ENCODE peak calls at places on chromosomes 3 and 15, in eight cellular contexts. One of them, this sample, is unnamed.

GRCh38 chr15:71137138-71137518 is 21.9 kb downstream of the THSD4 start:
- DNase-seq in A549: no peak
- DNase-seq in Peyer's patch: no peak
- DNase-seq in psoas muscle: no peak
- DNase-seq in small intestine: no peak
- DNase-seq in tibial artery: no peak
- DNase-seq in mesenchymal stem cell: no peak
- DNase-seq in CD4-positive, alpha-beta memory T cell: no peak
- DNase-seq in this sample: no peak

GRCh38 chr3:50479523-50479922 is 23.9 kb downstream of the CACNA2D2 start:
- DNase-seq in A549: no peak
- DNase-seq in Peyer's patch: no peak
- DNase-seq in psoas muscle: no peak
- DNase-seq in small intestine: no peak
- DNase-seq in tibial artery: no peak
- DNase-seq in mesenchymal stem cell: no peak
- DNase-seq in CD4-positive, alpha-beta memory T cell: no peak
- DNase-seq in this sample: no peak

GRCh38 chr15:85324202-85324601 is 56.2 kb upstream of the AKAP13 start:
- DNase-seq in A549: no peak
- DNase-seq in Peyer's patch: no peak
- DNase-seq in psoas muscle: no peak
- DNase-seq in small intestine: no peak
- DNase-seq in tibial artery: no peak
- DNase-seq in mesenchymal stem cell: peak; percentile 22
- DNase-seq in CD4-positive, alpha-beta memory T cell: no peak
- DNase-seq in this sample: no peak

GRCh38 chr3:13018039-13018431 is 55.2 kb downstream of the IQSEC1 start:
- DNase-seq in A549: no peak
- DNase-seq in Peyer's patch: peak; percentile 44
- DNase-seq in psoas muscle: peak; percentile 70
- DNase-seq in small intestine: no peak
- DNase-seq in tibial artery: peak; percentile 78
- DNase-seq in mesenchymal stem cell: no peak
- DNase-seq in CD4-positive, alpha-beta memory T cell: no peak
- DNase-seq in this sample: no peak

GRCh38 chr3:64995857-64996564 is 308.2 kb upstream of the ADAMTS9 start:
- DNase-seq in A549: no peak
- DNase-seq in Peyer's patch: no peak
- DNase-seq in psoas muscle: no peak
- DNase-seq in small intestine: no peak
- DNase-seq in tibial artery: no peak
- DNase-seq in mesenchymal stem cell: peak; percentile 7
- DNase-seq in CD4-positive, alpha-beta memory T cell: no peak
- DNase-seq in this sample: no peak

GRCh38 chr3:113193719-113194118 is 17.6 kb upstream of the BOC start:
- DNase-seq in A549: no peak
- DNase-seq in Peyer's patch: no peak
- DNase-seq in psoas muscle: no peak
- DNase-seq in small intestine: no peak
- DNase-seq in tibial artery: no peak
- DNase-seq in mesenchymal stem cell: peak; percentile 10
- DNase-seq in CD4-positive, alpha-beta memory T cell: no peak
- DNase-seq in this sample: no peak

GRCh38 chr15:60551781-60552161 is 72.8 kb upstream of the ICE2 start:
- DNase-seq in A549: no peak
- DNase-seq in Peyer's patch: no peak
- DNase-seq in psoas muscle: no peak
- DNase-seq in small intestine: no peak
- DNase-seq in tibial artery: no peak
- DNase-seq in mesenchymal stem cell: no peak
- DNase-seq in CD4-positive, alpha-beta memory T cell: no peak
- DNase-seq in this sample: no peak

GRCh38 chr3:100548053-100548452 is 55.6 kb downstream of the TMEM45A start:
- DNase-seq in A549: no peak
- DNase-seq in Peyer's patch: no peak
- DNase-seq in psoas muscle: no peak
- DNase-seq in small intestine: no peak
- DNase-seq in tibial artery: no peak
- DNase-seq in mesenchymal stem cell: peak; percentile 33
- DNase-seq in CD4-positive, alpha-beta memory T cell: no peak
- DNase-seq in this sample: no peak

GRCh38 chr15:64772488-64772887 is 2.9 kb downstream of the RBPMS2 start:
- DNase-seq in A549: no peak
- DNase-seq in Peyer's patch: no peak
- DNase-seq in psoas muscle: no peak
- DNase-seq in small intestine: no peak
- DNase-seq in tibial artery: no peak
- DNase-seq in mesenchymal stem cell: no peak
- DNase-seq in CD4-positive, alpha-beta memory T cell: no peak
- DNase-seq in this sample: no peak

GRCh38 chr15:64770626-64771025 is 4.8 kb downstream of the RBPMS2 start:
- DNase-seq in A549: no peak
- DNase-seq in Peyer's patch: no peak
- DNase-seq in psoas muscle: no peak
- DNase-seq in small intestine: no peak
- DNase-seq in tibial artery: no peak
- DNase-seq in mesenchymal stem cell: no peak
- DNase-seq in CD4-positive, alpha-beta memory T cell: no peak
- DNase-seq in this sample: no peak

GRCh38 chr3:197490098-197490497 is 65.7 kb downstream of the BDH1 start:
- DNase-seq in A549: peak; percentile 56
- DNase-seq in Peyer's patch: no peak
- DNase-seq in psoas muscle: no peak
- DNase-seq in small intestine: no peak
- DNase-seq in tibial artery: no peak
- DNase-seq in mesenchymal stem cell: peak; percentile 36
- DNase-seq in CD4-positive, alpha-beta memory T cell: no peak
- DNase-seq in this sample: no peak

DNA sequence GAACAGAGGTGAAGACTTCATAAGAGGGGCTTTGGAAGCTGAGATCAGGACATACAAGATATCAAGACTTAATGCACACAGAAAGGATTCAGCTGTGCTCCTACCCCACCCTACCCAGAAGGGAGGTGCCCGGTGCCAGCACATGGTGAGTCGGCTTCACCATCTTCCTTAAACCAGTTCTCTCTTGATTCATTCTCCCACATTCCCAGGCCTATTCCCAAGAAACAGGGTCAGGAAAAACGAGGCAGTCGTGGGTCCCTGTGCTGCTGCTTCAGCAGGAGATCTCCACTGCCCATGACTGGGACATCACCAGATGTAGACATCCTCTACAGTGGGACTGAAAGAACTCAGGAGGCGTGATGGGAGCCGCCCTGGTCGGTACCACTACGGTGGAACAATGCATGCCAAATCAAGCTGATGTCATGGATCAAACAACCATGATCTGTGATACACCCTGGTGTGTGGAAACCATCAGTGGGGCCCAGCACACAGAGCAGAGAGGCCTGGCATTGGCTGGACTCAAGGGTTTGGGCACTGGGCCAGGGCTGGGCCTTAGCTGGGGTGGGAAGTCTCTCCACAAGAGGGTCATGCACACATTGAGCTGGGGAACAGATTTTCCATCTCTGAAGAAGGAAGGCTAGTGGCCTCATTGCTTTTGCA is 41.9 kb downstream of the CCDC12 start:
- DNase-seq in A549: no peak
- DNase-seq in Peyer's patch: no peak
- DNase-seq in psoas muscle: peak; percentile 72
- DNase-seq in small intestine: no peak
- DNase-seq in tibial artery: peak; percentile 74
- DNase-seq in mesenchymal stem cell: peak; percentile 61
- DNase-seq in CD4-positive, alpha-beta memory T cell: no peak
- DNase-seq in this sample: no peak
- H3K4me1 ChIP-seq in A549: peaks cover 83% of the 10 kb centered on the region
- H3K4me1 ChIP-seq in Peyer's patch: peaks cover 88% of the 10 kb centered on the region
- H3K4me1 ChIP-seq in psoas muscle: peaks cover 95% of the 10 kb centered on the region
- H3K4me1 ChIP-seq in small intestine: peaks cover 48% of the 10 kb centered on the region
- H3K4me1 ChIP-seq in tibial artery: peaks cover 69% of the 10 kb centered on the region
- H3K4me1 ChIP-seq in mesenchymal stem cell: peaks cover 62% of the 10 kb centered on the region
- H3K4me1 ChIP-seq in CD4-positive, alpha-beta memory T cell: peaks cover 46% of the 10 kb centered on the region
- H3K4me1 ChIP-seq in this sample: peaks cover 45% of the 10 kb centered on the region

GRCh38 chr3:190696777-190697501 is 165.6 kb downstream of the GMNC start:
- DNase-seq in A549: peak; percentile 2
- DNase-seq in Peyer's patch: no peak
- DNase-seq in psoas muscle: no peak
- DNase-seq in small intestine: peak; percentile 3
- DNase-seq in tibial artery: no peak
- DNase-seq in mesenchymal stem cell: peak; percentile 62
- DNase-seq in CD4-positive, alpha-beta memory T cell: no peak
- DNase-seq in this sample: no peak
- H3K4me3 ChIP-seq in A549: no peak overlapping the region
- H3K4me3 ChIP-seq in Peyer's patch: no peak overlapping the region
- H3K4me3 ChIP-seq in psoas muscle: no peak overlapping the region
- H3K4me3 ChIP-seq in small intestine: no peak overlapping the region
- H3K4me3 ChIP-seq in tibial artery: no peak overlapping the region
- H3K4me3 ChIP-seq in mesenchymal stem cell: no peak overlapping the region
- H3K4me3 ChIP-seq in CD4-positive, alpha-beta memory T cell: no peak overlapping the region
- H3K4me3 ChIP-seq in this sample: no peak overlapping the region

GRCh38 chr3:171974986-171975837 is 64.2 kb upstream of the FNDC3B start:
- DNase-seq in A549: no peak
- DNase-seq in Peyer's patch: no peak
- DNase-seq in psoas muscle: no peak
- DNase-seq in small intestine: no peak
- DNase-seq in tibial artery: no peak
- DNase-seq in mesenchymal stem cell: peak; percentile 86
- DNase-seq in CD4-positive, alpha-beta memory T cell: no peak
- DNase-seq in this sample: no peak
- H3K27ac ChIP-seq in A549: no peak overlapping the region
- H3K27ac ChIP-seq in Peyer's patch: no peak overlapping the region
- H3K27ac ChIP-seq in psoas muscle: no peak overlapping the region
- H3K27ac ChIP-seq in small intestine: no peak overlapping the region
- H3K27ac ChIP-seq in tibial artery: no peak overlapping the region
- H3K27ac ChIP-seq in mesenchymal stem cell: no peak overlapping the region
- H3K27ac ChIP-seq in CD4-positive, alpha-beta memory T cell: no peak overlapping the region
- H3K27ac ChIP-seq in this sample: no peak overlapping the region

GRCh38 chr15:40325188-40325587 is 1.7 kb downstream of the INAFM2 start:
- DNase-seq in A549: no peak
- DNase-seq in Peyer's patch: no peak
- DNase-seq in psoas muscle: no peak
- DNase-seq in small intestine: no peak
- DNase-seq in tibial artery: peak; percentile 59
- DNase-seq in mesenchymal stem cell: peak; percentile 46
- DNase-seq in CD4-positive, alpha-beta memory T cell: no peak
- DNase-seq in this sample: no peak
- H3K4me1 ChIP-seq in A549: peaks cover 9% of the 10 kb centered on the region
- H3K4me1 ChIP-seq in Peyer's patch: peaks cover 29% of the 10 kb centered on the region
- H3K4me1 ChIP-seq in psoas muscle: peaks cover 34% of the 10 kb centered on the region
- H3K4me1 ChIP-seq in small intestine: peaks cover 6% of the 10 kb centered on the region
- H3K4me1 ChIP-seq in tibial artery: peaks cover 52% of the 10 kb centered on the region
- H3K4me1 ChIP-seq in mesenchymal stem cell: peaks cover 32% of the 10 kb centered on the region
- H3K4me1 ChIP-seq in CD4-positive, alpha-beta memory T cell: peaks cover 22% of the 10 kb centered on the region
- H3K4me1 ChIP-seq in this sample: peaks cover 24% of the 10 kb centered on the region

DNA sequence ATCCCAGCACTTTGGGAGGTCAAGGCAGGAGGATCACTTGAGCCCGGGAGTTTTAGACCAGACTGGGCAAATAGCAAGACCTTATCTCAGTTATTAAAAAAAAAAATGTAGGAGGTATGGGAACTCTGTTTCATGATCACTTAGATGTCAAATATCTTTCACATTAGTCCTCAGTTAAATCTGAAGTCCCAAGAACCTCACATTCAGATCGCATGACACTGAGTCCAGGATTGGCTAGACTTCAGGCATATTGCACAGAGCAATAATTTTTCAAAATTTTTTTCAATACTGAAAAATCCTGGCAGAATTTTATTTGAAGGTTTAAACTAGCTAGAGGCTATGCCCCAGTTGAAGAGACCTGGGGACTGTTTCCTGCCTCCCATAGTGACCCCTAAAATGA is 56.3 kb upstream of the ZNF148 start:
- DNase-seq in A549: no peak
- DNase-seq in Peyer's patch: no peak
- DNase-seq in psoas muscle: no peak
- DNase-seq in small intestine: no peak
- DNase-seq in tibial artery: no peak
- DNase-seq in mesenchymal stem cell: no peak
- DNase-seq in CD4-positive, alpha-beta memory T cell: no peak
- DNase-seq in this sample: no peak
- H3K4me3 ChIP-seq in A549: no peak overlapping the region
- H3K4me3 ChIP-seq in Peyer's patch: no peak overlapping the region
- H3K4me3 ChIP-seq in psoas muscle: no peak overlapping the region
- H3K4me3 ChIP-seq in small intestine: no peak overlapping the region
- H3K4me3 ChIP-seq in tibial artery: no peak overlapping the region
- H3K4me3 ChIP-seq in mesenchymal stem cell: no peak overlapping the region
- H3K4me3 ChIP-seq in CD4-positive, alpha-beta memory T cell: no peak overlapping the region
- H3K4me3 ChIP-seq in this sample: no peak overlapping the region

DNA sequence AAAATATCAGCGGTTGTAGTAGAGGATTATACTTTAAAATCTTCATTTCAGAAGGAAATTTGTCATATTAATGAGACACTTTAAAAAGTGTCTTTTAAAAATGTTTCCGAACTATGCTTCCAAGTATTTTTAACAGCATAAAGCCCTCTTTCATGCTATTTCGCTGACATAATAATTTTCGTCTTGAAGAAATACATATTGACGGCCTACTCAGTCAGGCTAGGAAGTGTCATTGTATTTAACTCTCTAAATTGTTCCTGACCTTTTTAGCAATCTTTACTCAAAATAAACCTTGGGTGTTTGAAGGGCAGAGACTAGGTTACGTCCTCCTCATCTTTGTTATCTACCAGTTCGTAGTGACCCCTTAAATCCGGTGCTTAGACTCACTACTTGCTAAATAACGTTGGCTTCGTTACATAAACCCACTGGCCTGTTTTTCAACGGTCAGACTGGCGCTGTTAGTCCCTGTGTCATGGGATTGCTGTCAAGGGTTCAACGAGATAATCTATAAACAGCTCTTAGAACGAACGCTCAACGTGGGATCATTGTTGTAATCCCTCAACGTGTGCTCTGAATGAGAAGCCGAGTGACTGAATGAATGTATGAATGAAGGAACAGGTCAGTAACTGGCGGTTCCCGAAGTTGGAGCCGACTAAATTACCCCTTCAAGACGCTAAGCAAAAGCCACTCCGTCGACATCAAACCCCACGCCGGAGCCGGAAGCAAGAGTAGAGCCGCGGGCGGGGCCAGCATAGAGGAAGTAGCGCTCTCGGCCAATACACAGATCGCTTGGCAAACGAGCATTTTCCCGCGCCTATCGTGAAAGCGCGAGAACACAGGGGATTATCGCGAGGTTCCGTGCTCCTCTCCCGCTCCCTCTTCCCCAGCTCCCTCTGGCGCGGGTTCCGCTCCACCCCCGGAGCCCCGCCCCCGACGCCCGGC is 516 bp upstream of the LRRC28 start:
- DNase-seq in A549: peak; percentile 92
- DNase-seq in Peyer's patch: peak; percentile 99
- DNase-seq in psoas muscle: peak; percentile 99
- DNase-seq in small intestine: peak; percentile 99
- DNase-seq in tibial artery: peak; percentile 99
- DNase-seq in mesenchymal stem cell: peak; percentile 99
- DNase-seq in CD4-positive, alpha-beta memory T cell: peak; percentile 90
- DNase-seq in this sample: peak; percentile 98
- H3K27ac ChIP-seq in A549: peak overlapping the region; percentile 91
- H3K27ac ChIP-seq in Peyer's patch: peak overlapping the region; percentile 96
- H3K27ac ChIP-seq in psoas muscle: peak overlapping the region; percentile 98
- H3K27ac ChIP-seq in small intestine: peak overlapping the region; percentile 90
- H3K27ac ChIP-seq in tibial artery: peak overlapping the region; percentile 89
- H3K27ac ChIP-seq in mesenchymal stem cell: peak overlapping the region; percentile 93
- H3K27ac ChIP-seq in CD4-positive, alpha-beta memory T cell: peak overlapping the region; percentile 60
- H3K27ac ChIP-seq in this sample: peak overlapping the region; percentile 68